ENCODE peak calls at places on chromosomes 3 and 15, in eight cellular contexts. W is putamen, D is type B pancreatic cell, R is A549, F is HS-27A, Q is NCI-H1092, X is T-helper 1 cell, N is colonic mucosa. E is an unnamed sample.

GRCh38 chr15:80615783-80616391 is 79.2 kb upstream of the ABHD17C start:
- DNase-seq in W (no peak), D (no peak), R (no peak), F (no peak), Q (peak), X (no peak), N (peak), E (no peak)

GRCh38 chr15:69557340-69558137 is 104.9 kb downstream of the RPLP1 start:
- DNase-seq in W (no peak), D (no peak), R (peak), F (peak), Q (no peak), X (no peak), N (peak), E (no peak)

GRCh38 chr3:11498646-11499045 is 145.1 kb downstream of the VGLL4 start:
- DNase-seq in W (no peak), D (no peak), R (no peak), F (no peak), Q (peak), X (no peak), N (peak), E (no peak)

GRCh38 chr3:111810909-111811308 is 48.2 kb upstream of the PHLDB2 start:
- DNase-seq in W (no peak), D (no peak), R (no peak), F (peak), Q (no peak), X (no peak), N (no peak), E (no peak)

GRCh38 chr15:94523873-94524272 is 292.5 kb downstream of the MCTP2 start:
- DNase-seq in W (no peak), D (no peak), R (no peak), F (no peak), Q (no peak), X (no peak), N (no peak), E (no peak)

GRCh38 chr3:147408180-147409105 is 722 bp upstream of the ZIC1 start:
- DNase-seq in W (no peak), D (no peak), R (no peak), F (no peak), Q (no peak), X (no peak), N (no peak), E (no peak)

GRCh38 chr3:192957441-192957951 is 39.8 kb upstream of the MB21D2 start:
- DNase-seq in W (peak), D (no peak), R (no peak), F (peak), Q (no peak), X (no peak), N (peak), E (peak)

GRCh38 chr3:48285132-48285531 is 44.2 kb downstream of the ZNF589 start:
- DNase-seq in W (no peak), D (no peak), R (no peak), F (peak), Q (no peak), X (no peak), N (no peak), E (no peak)

GRCh38 chr3:74614133-74614967 is at the start of gene CNTN3:
- DNase-seq in W (no peak), D (peak), R (no peak), F (no peak), Q (peak), X (peak), N (peak), E (peak)

GRCh38 chr15:80120636-80121035 is 32.2 kb upstream of the FAH start:
- DNase-seq in W (no peak), D (no peak), R (no peak), F (no peak), Q (no peak), X (no peak), N (no peak), E (no peak)

GRCh38 chr3:107206141-107206540 is 171.1 kb upstream of the CCDC54 start:
- DNase-seq in W (peak), D (no peak), R (peak), F (no peak), Q (no peak), X (no peak), N (peak), E (peak)

GRCh38 chr15:41417418-41417811 is 520 bp downstream of the RTF1 start:
- DNase-seq in W (peak), D (no peak), R (peak), F (peak), Q (no peak), X (no peak), N (peak), E (no peak)

GRCh38 chr15:84736375-84736774 is 12.0 kb upstream of the ZNF592 start:
- DNase-seq in W (no peak), D (no peak), R (no peak), F (no peak), Q (no peak), X (peak), N (no peak), E (no peak)

GRCh38 chr3:136919799-136920580 is 37.8 kb upstream of the IL20RB start:
- DNase-seq in W (no peak), D (no peak), R (no peak), F (no peak), Q (no peak), X (no peak), N (no peak), E (no peak)

GRCh38 chr15:47300035-47300434 is 417.3 kb upstream of the SEMA6D start:
- DNase-seq in W (no peak), D (no peak), R (no peak), F (no peak), Q (no peak), X (no peak), N (no peak), E (peak)

GRCh38 chr3:43638594-43639447 is 17.0 kb upstream of the ANO10 start:
- DNase-seq in W (no peak), D (no peak), R (no peak), F (peak), Q (no peak), X (no peak), N (peak), E (no peak)

GRCh38 chr3:72665701-72666443 is 182.4 kb downstream of the SHQ1 start:
- DNase-seq in W (no peak), D (no peak), R (peak), F (peak), Q (no peak), X (peak), N (peak), E (peak)

GRCh38 chr3:12974316-12974715 is 98.9 kb downstream of the IQSEC1 start:
- DNase-seq in W (no peak), D (no peak), R (no peak), F (no peak), Q (no peak), X (no peak), N (no peak), E (no peak)

GRCh38 chr3:154862265-154862664 is 217.9 kb upstream of the MME start:
- DNase-seq in W (peak), D (no peak), R (no peak), F (peak), Q (no peak), X (no peak), N (no peak), E (no peak)

E was measured in midbrain.